ENCODE peak calls at places on chromosome 17, in four cellular contexts. Z is stomach, O is breast epithelium, V is HCT116. R is an unnamed sample. For H3K4me1, the result is how much of the 10 kb centered on the place peaks cover.

GRCh38 chr17:68853439-68853838 is 101.8 kb downstream of the ABCA8 start:
- DNase-seq in Z (no peak), V (no peak), O (no peak), R (no peak)

GRCh38 chr17:48586355-48586924 is 3.6 kb downstream of the HOXB3 start:
- DNase-seq in Z (no peak), V (no peak), O (no peak), R (no peak)

GRCh38 chr17:29760279-29760721 is 137.6 kb upstream of the CORO6 start:
- DNase-seq in V (no peak), Z (no peak), O (no peak), R (no peak)

GRCh38 chr17:47632991-47633390 is 16.7 kb upstream of the KPNB1 start:
- DNase-seq in V (no peak), O (no peak), Z (no peak), R (no peak)

GRCh38 chr17:72594248-72594647 is 473.4 kb downstream of the SOX9 start:
- DNase-seq in V (no peak), O (no peak), Z (no peak), R (no peak)

GRCh38 chr17:19647697-19648474 is 665 bp upstream of the ALDH3A2 start:
- DNase-seq in Z (peak), V (peak), O (peak), R (peak)

GRCh38 chr17:57548421-57549385 is 196.4 kb downstream of the CCDC182 start:
- DNase-seq in O (no peak), V (no peak), Z (no peak), R (no peak)

GRCh38 chr17:75652934-75653549 is 13.9 kb downstream of the RECQL5 start:
- DNase-seq in V (no peak), Z (no peak), O (no peak), R (no peak)

GRCh38 chr17:20242271-20242670 is 225.1 kb downstream of the LGALS9B start:
- DNase-seq in Z (no peak), O (no peak), V (no peak), R (no peak)

GRCh38 chr17:72185571-72185970 is 64.8 kb downstream of the SOX9 start:
- DNase-seq in V (no peak), O (no peak), Z (no peak), R (no peak)

GRCh38 chr17:4003131-4003500 is 38.9 kb upstream of the ATP2A3 start:
- DNase-seq in V (no peak), Z (no peak), O (no peak), R (no peak)

GRCh38 chr17:79135628-79136405 is 61.2 kb downstream of the ENGASE start:
- DNase-seq in Z (no peak), V (no peak), O (no peak), R (no peak)

GRCh38 chr17:8747731-8748130 is 3.1 kb upstream of the CCDC42 start:
- DNase-seq in V (no peak), O (no peak), Z (no peak), R (no peak)

GRCh38 chr17:55872374-55872773 is 121.5 kb downstream of the PCTP start:
- DNase-seq in Z (no peak), O (no peak), V (no peak), R (no peak)

GRCh38 chr17:8019665-8020064 is 17.2 kb downstream of the GUCY2D start:
- DNase-seq in O (peak), Z (peak), V (no peak), R (peak)

GRCh38 chr17:29931253-29931932 is 1.4 kb upstream of the SSH2 start:
- DNase-seq in Z (peak), V (peak), O (peak), R (no peak)

GRCh38 chr17:61508912-61509311 is 56.7 kb downstream of the TBX4 start:
- DNase-seq in O (no peak), Z (no peak), V (no peak), R (no peak)

GRCh38 chr17:57269598-57270255 is 13.4 kb downstream of the MSI2 start:
- DNase-seq in Z (no peak), O (no peak), V (no peak), R (no peak)

GRCh38 chr17:38606646-38607611 is 1.2 kb upstream of the SRCIN1 start:
- DNase-seq in O (no peak), V (no peak), Z (peak), R (no peak)

GRCh38 chr17:60468371-60468770 is 46.1 kb downstream of the CHCT1 start:
- DNase-seq in O (no peak), Z (no peak), V (no peak), R (no peak)

GRCh38 chr17:1627987-1628855 is at the start of gene SLC43A2:
- DNase-seq in O (peak), Z (peak), V (peak), R (no peak)

GRCh38 chr17:73956595-73957465 is 246.6 kb upstream of the RPL38 start:
- DNase-seq in Z (peak), O (no peak), V (peak), R (no peak)

GRCh38 chr17:60077672-60078519 is 825 bp downstream of the HEATR6 start:
- DNase-seq in O (no peak), Z (no peak), V (no peak), R (no peak)

GRCh38 chr17:57481901-57482300 is 225.6 kb downstream of the MSI2 start:
- DNase-seq in O (no peak), Z (no peak), V (no peak), R (no peak)

GRCh38 chr17:7435676-7436555 is 681 bp downstream of the TMEM102 start:
- DNase-seq in V (peak), Z (peak), O (peak), R (no peak)

GRCh38 chr17:65857713-65858112 is 296.3 kb upstream of the AXIN2 start:
- DNase-seq in V (no peak), Z (no peak), O (no peak), R (no peak)

GRCh38 chr17:64641499-64641898 is 20.6 kb downstream of the SMURF2 start:
- DNase-seq in V (no peak), Z (no peak), O (no peak), R (no peak)

GRCh38 chr17:81332949-81333570 is 38.0 kb upstream of the SLC38A10 start:
- DNase-seq in V (no peak), O (no peak), Z (no peak), R (no peak)

GRCh38 chr17:69818467-69818866 is 256.6 kb upstream of the KCNJ16 start:
- DNase-seq in V (no peak), O (no peak), Z (no peak), R (no peak)

GRCh38 chr17:50046667-50047066 is 9.2 kb upstream of the ITGA3 start:
- DNase-seq in Z (no peak), O (no peak), V (no peak), R (no peak)

GRCh38 chr17:40468560-40468959 is 25.3 kb downstream of the IGFBP4 start:
- DNase-seq in O (no peak), V (no peak), Z (no peak), R (no peak)
- H3K4me1 ChIP-seq in O (under half), V (under half), Z (under half), R (under half)

GRCh38 chr17:82544431-82545070 is 25.0 kb downstream of the FOXK2 start:
- DNase-seq in V (no peak), O (no peak), Z (no peak), R (no peak)

GRCh38 chr17:82545071-82545462 is 25.5 kb downstream of the FOXK2 start:
- DNase-seq in Z (no peak), V (no peak), O (no peak), R (no peak)

GRCh38 chr17:82536220-82537201 is 17.0 kb downstream of the FOXK2 start:
- DNase-seq in Z (peak), O (no peak), V (no peak), R (no peak)

GRCh38 chr17:82547981-82548380 is 28.4 kb downstream of the FOXK2 start:
- DNase-seq in V (no peak), O (no peak), Z (no peak), R (no peak)

DNA sequence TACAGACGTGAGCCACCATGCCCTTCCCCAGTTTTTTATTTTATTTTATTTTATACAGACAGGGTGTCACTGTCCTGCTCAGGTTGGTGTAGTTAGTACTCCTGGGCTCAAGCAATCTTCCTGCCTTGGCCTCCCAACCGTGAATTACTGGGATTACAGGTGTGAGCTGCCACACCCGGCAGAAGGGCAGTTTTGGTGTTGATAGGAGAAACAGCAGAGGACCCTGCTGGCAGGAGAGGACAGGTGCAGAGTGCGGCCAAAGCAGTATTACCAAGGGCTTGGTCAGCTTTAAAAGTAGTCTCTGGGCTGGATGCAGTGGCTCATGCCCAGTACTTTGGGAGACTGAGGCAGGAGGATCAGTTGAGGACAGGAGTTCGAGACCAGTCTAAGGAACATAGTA is 22.9 kb downstream of the FOXK2 start:
- DNase-seq in O (no peak), Z (no peak), V (no peak), R (no peak)
- TF ChIP-seq POLR2AphosphoS5 in O (no peak), Z (no peak), V (no peak), R (no peak)

GRCh38 chr17:76740329-76741118 is 2.6 kb downstream of the MFSD11 start:
- DNase-seq in V (no peak), Z (no peak), O (no peak), R (no peak)

GRCh38 chr17:76737082-76737675 is at the start of gene SRSF2:
- DNase-seq in V (peak), Z (peak), O (peak), R (peak)

GRCh38 chr17:76736349-76737081 is 616 bp downstream of the SRSF2 start:
- DNase-seq in O (peak), Z (peak), V (no peak), R (no peak)

GRCh38 chr17:76737676-76738467 is at the start of gene MFSD11:
- DNase-seq in V (peak), Z (peak), O (peak), R (no peak)

DNA sequence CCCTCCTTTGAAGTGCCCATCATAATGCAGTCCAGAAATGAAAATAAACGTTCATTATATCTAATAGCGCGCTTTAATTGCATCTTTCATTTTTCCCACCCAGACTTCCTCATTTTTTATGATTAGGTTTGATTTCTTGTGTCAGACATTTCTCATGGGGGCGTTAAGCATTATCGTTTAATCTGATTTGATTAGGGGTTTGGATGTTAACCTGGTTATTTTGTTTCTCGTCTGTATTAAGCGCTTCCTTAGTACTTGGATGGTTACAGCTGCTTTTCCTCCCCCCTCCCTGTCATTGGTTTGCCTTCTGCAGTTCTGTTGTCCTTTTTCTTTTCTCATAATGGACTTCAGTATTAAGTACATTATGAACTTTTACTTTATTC is 540 bp downstream of the MFSD11 start:
- DNase-seq in O (no peak), V (no peak), Z (no peak), R (no peak)
- H3K4me1 ChIP-seq in O (under half), V (under half), Z (half or more), R (half or more)

GRCh38 chr17:34979650-34980352 is 511 bp upstream of the LIG3 start:
- DNase-seq in V (no peak), O (no peak), Z (no peak), R (no peak)
- TF ChIP-seq POLR2AphosphoS5 in V (no peak), O (peak), Z (no peak), R (no peak)

GRCh38 chr17:17837380-17837821 is 615 bp upstream of the SREBF1 start:
- DNase-seq in V (peak), O (no peak), Z (no peak), R (no peak)

GRCh38 chr17:17835415-17836249 is 1.2 kb downstream of the SREBF1 start:
- DNase-seq in V (no peak), O (no peak), Z (no peak), R (peak)

GRCh38 chr17:17834974-17835373 is 1.8 kb downstream of the SREBF1 start:
- DNase-seq in V (no peak), Z (no peak), O (no peak), R (no peak)

GRCh38 chr17:17836818-17837379 is at the start of gene SREBF1:
- DNase-seq in V (no peak), Z (peak), O (no peak), R (no peak)

GRCh38 chr17:17836250-17836817 is 452 bp downstream of the SREBF1 start:
- DNase-seq in O (peak), Z (peak), V (peak), R (no peak)
- H3K4me1 ChIP-seq in O (half or more), Z (half or more), V (half or more), R (half or more)

GRCh38 chr17:80220709-80221215 is 535 bp downstream of the SLC26A11 start:
- DNase-seq in Z (no peak), O (no peak), V (no peak), R (no peak)

GRCh38 chr17:80217703-80218362 is 2.3 kb downstream of the SGSH start:
- DNase-seq in O (no peak), V (no peak), Z (no peak), R (no peak)

GRCh38 chr17:80218391-80218790 is 1.7 kb downstream of the SGSH start:
- DNase-seq in O (no peak), V (no peak), Z (no peak), R (no peak)

GRCh38 chr17:80219777-80220708 is at the start of the genes SGSH and SLC26A11:
- DNase-seq in Z (peak), O (peak), V (peak), R (no peak)

GRCh38 chr17:80219013-80219776 is 938 bp downstream of the SGSH start:
- DNase-seq in Z (peak), V (peak), O (peak), R (no peak)
- TF ChIP-seq POLR2AphosphoS5 in Z (peak), V (no peak), O (no peak), R (peak)

GRCh38 chr17:77146882-77147281 is 6.1 kb downstream of the SEC14L1 start:
- DNase-seq in O (no peak), Z (peak), V (no peak), R (no peak)
- H3K4me1 ChIP-seq in O (under half), Z (half or more), V (under half), R (under half)

GRCh38 chr17:31787857-31788570 is 71.0 kb downstream of the COPRS start:
- DNase-seq in O (peak), V (peak), Z (no peak), R (peak)
- TF ChIP-seq POLR2AphosphoS5 in O (no peak), V (no peak), Z (peak), R (peak)

R was measured in vagina.